ENCODE peak calls at places on chromosomes 3 and 15, in seven cellular contexts. O, M, J, Q, C, T and V are unnamed samples.

GRCh38 chr15:68612979-68613740 is 34.4 kb downstream of the CORO2B start:
- DNase-seq in Q (no peak), C (no peak), J (no peak), T (no peak), O (no peak), M (no peak), V (no peak)

GRCh38 chr15:90358124-90359033 is 6.3 kb downstream of the ZNF774 start:
- DNase-seq in Q (no peak), J (no peak), T (no peak), M (no peak), O (no peak), C (no peak), V (no peak)

GRCh38 chr3:191373327-191373726 is 43.0 kb upstream of the UTS2B start:
- DNase-seq in Q (no peak), T (no peak), J (no peak), O (no peak), M (no peak), C (no peak), V (no peak)

GRCh38 chr3:128555098-128555825 is 62.3 kb upstream of the GATA2 start:
- DNase-seq in Q (no peak), M (no peak), J (no peak), C (no peak), O (no peak), T (peak), V (no peak)

GRCh38 chr3:29642393-29643033 is 361.6 kb downstream of the RBMS3 start:
- DNase-seq in M (no peak), C (peak), Q (no peak), O (no peak), J (no peak), T (no peak), V (no peak)

GRCh38 chr3:127366383-127366782 is 78.5 kb upstream of the PRR20G start:
- DNase-seq in O (no peak), M (no peak), J (no peak), T (no peak), C (no peak), Q (no peak), V (no peak)

GRCh38 chr3:131743126-131743525 is 240.4 kb upstream of the MRPL3 start:
- DNase-seq in O (no peak), T (no peak), Q (no peak), C (no peak), M (no peak), J (no peak), V (no peak)

GRCh38 chr15:31528846-31529245 is 202.2 kb downstream of the KLF13 start:
- DNase-seq in J (no peak), C (no peak), O (no peak), T (no peak), M (peak), Q (no peak), V (no peak)